ENCODE peak calls at places on chromosomes 11 and 22, in ten cellular contexts. One of them, this sample, is unnamed.

GRCh38 chr22:39176067-39176621 is 23.7 kb upstream of the CBX7 start:
- DNase-seq in HCT116: no peak
- DNase-seq in H54: peak; percentile 74
- DNase-seq in lower leg skin: peak; percentile 90
- DNase-seq in stomach: peak; percentile 48
- DNase-seq in adrenal gland: peak; percentile 50
- DNase-seq in esophagus squamous epithelium: no peak
- DNase-seq in uterus: peak; percentile 78
- DNase-seq in transverse colon: peak; percentile 57
- DNase-seq in sigmoid colon: peak; percentile 88
- DNase-seq in this sample: no peak

GRCh38 chr11:122002047-122002446 is 114.0 kb downstream of the BLID start:
- DNase-seq in adrenal gland: no peak
- DNase-seq in uterus: no peak
- DNase-seq in stomach: no peak
- DNase-seq in esophagus squamous epithelium: no peak
- DNase-seq in lower leg skin: no peak
- DNase-seq in H54: no peak
- DNase-seq in sigmoid colon: no peak
- DNase-seq in HCT116: no peak
- DNase-seq in transverse colon: no peak
- DNase-seq in this sample: no peak

GRCh38 chr22:46002757-46003270 is 25.9 kb upstream of the WNT7B start:
- DNase-seq in sigmoid colon: peak; percentile 64
- DNase-seq in esophagus squamous epithelium: no peak
- DNase-seq in HCT116: no peak
- DNase-seq in uterus: no peak
- DNase-seq in H54: peak; percentile 71
- DNase-seq in lower leg skin: no peak
- DNase-seq in transverse colon: no peak
- DNase-seq in stomach: no peak
- DNase-seq in adrenal gland: peak; percentile 75
- DNase-seq in this sample: no peak

GRCh38 chr22:35071784-35072183 is 5.8 kb downstream of the ISX start:
- DNase-seq in uterus: no peak
- DNase-seq in H54: no peak
- DNase-seq in sigmoid colon: no peak
- DNase-seq in lower leg skin: peak; percentile 32
- DNase-seq in stomach: no peak
- DNase-seq in esophagus squamous epithelium: no peak
- DNase-seq in transverse colon: no peak
- DNase-seq in adrenal gland: no peak
- DNase-seq in HCT116: no peak
- DNase-seq in this sample: no peak

GRCh38 chr11:35709386-35709785 is 46.8 kb downstream of the TRIM44 start:
- DNase-seq in H54: no peak
- DNase-seq in uterus: no peak
- DNase-seq in sigmoid colon: no peak
- DNase-seq in HCT116: no peak
- DNase-seq in transverse colon: no peak
- DNase-seq in stomach: no peak
- DNase-seq in esophagus squamous epithelium: no peak
- DNase-seq in adrenal gland: no peak
- DNase-seq in lower leg skin: no peak
- DNase-seq in this sample: no peak

GRCh38 chr11:76074178-76075112 is 131.9 kb downstream of the WNT11 start:
- DNase-seq in adrenal gland: no peak
- DNase-seq in esophagus squamous epithelium: no peak
- DNase-seq in stomach: no peak
- DNase-seq in sigmoid colon: no peak
- DNase-seq in uterus: no peak
- DNase-seq in HCT116: no peak
- DNase-seq in H54: no peak
- DNase-seq in lower leg skin: no peak
- DNase-seq in transverse colon: no peak
- DNase-seq in this sample: peak; percentile 73

GRCh38 chr11:114073506-114074381 is 14.2 kb downstream of the ZBTB16 start:
- DNase-seq in esophagus squamous epithelium: no peak
- DNase-seq in stomach: no peak
- DNase-seq in H54: no peak
- DNase-seq in HCT116: no peak
- DNase-seq in sigmoid colon: peak; percentile 64
- DNase-seq in transverse colon: no peak
- DNase-seq in lower leg skin: peak; percentile 83
- DNase-seq in adrenal gland: no peak
- DNase-seq in uterus: no peak
- DNase-seq in this sample: no peak

GRCh38 chr22:21690401-21690801 is 24.6 kb downstream of the PPIL2 start:
- DNase-seq in sigmoid colon: no peak
- DNase-seq in stomach: no peak
- DNase-seq in adrenal gland: no peak
- DNase-seq in lower leg skin: no peak
- DNase-seq in H54: no peak
- DNase-seq in esophagus squamous epithelium: no peak
- DNase-seq in transverse colon: no peak
- DNase-seq in uterus: no peak
- DNase-seq in HCT116: no peak
- DNase-seq in this sample: no peak

GRCh38 chr11:34161812-34162506 is 56.5 kb downstream of the NAT10 start:
- DNase-seq in sigmoid colon: no peak
- DNase-seq in HCT116: no peak
- DNase-seq in H54: no peak
- DNase-seq in uterus: no peak
- DNase-seq in stomach: no peak
- DNase-seq in esophagus squamous epithelium: no peak
- DNase-seq in transverse colon: no peak
- DNase-seq in adrenal gland: peak; percentile 80
- DNase-seq in lower leg skin: peak; percentile 81
- DNase-seq in this sample: peak; percentile 28

GRCh38 chr11:84468255-84468654 is 1158.9 kb downstream of the DLG2 start:
- DNase-seq in esophagus squamous epithelium: no peak
- DNase-seq in stomach: no peak
- DNase-seq in uterus: no peak
- DNase-seq in transverse colon: no peak
- DNase-seq in adrenal gland: no peak
- DNase-seq in HCT116: no peak
- DNase-seq in lower leg skin: no peak
- DNase-seq in sigmoid colon: no peak
- DNase-seq in H54: no peak
- DNase-seq in this sample: no peak

GRCh38 chr22:47165338-47165931 is 403.0 kb downstream of the TBC1D22A start:
- DNase-seq in transverse colon: peak; percentile 5
- DNase-seq in H54: no peak
- DNase-seq in HCT116: no peak
- DNase-seq in adrenal gland: peak; percentile 8
- DNase-seq in lower leg skin: peak; percentile 81
- DNase-seq in stomach: no peak
- DNase-seq in esophagus squamous epithelium: no peak
- DNase-seq in uterus: peak; percentile 9
- DNase-seq in sigmoid colon: peak; percentile 58
- DNase-seq in this sample: no peak

GRCh38 chr11:86041975-86042378 is 26.9 kb downstream of the PICALM start:
- DNase-seq in adrenal gland: peak; percentile 71
- DNase-seq in H54: peak; percentile 30
- DNase-seq in lower leg skin: no peak
- DNase-seq in transverse colon: peak; percentile 66
- DNase-seq in HCT116: peak; percentile 76
- DNase-seq in sigmoid colon: peak; percentile 83
- DNase-seq in esophagus squamous epithelium: no peak
- DNase-seq in stomach: peak; percentile 64
- DNase-seq in uterus: peak; percentile 88
- DNase-seq in this sample: peak; percentile 86

GRCh38 chr11:39374963-39375698 is 2084.3 kb downstream of the LRRC4C start:
- DNase-seq in uterus: no peak
- DNase-seq in stomach: no peak
- DNase-seq in sigmoid colon: no peak
- DNase-seq in lower leg skin: no peak
- DNase-seq in H54: no peak
- DNase-seq in adrenal gland: no peak
- DNase-seq in HCT116: peak; percentile 10
- DNase-seq in esophagus squamous epithelium: no peak
- DNase-seq in transverse colon: no peak
- DNase-seq in this sample: peak; percentile 58

GRCh38 chr22:47296405-47297260 is 534.2 kb downstream of the TBC1D22A start:
- DNase-seq in HCT116: no peak
- DNase-seq in H54: no peak
- DNase-seq in sigmoid colon: no peak
- DNase-seq in lower leg skin: peak; percentile 58
- DNase-seq in adrenal gland: no peak
- DNase-seq in transverse colon: no peak
- DNase-seq in stomach: peak; percentile 17
- DNase-seq in uterus: no peak
- DNase-seq in esophagus squamous epithelium: no peak
- DNase-seq in this sample: no peak

GRCh38 chr11:130581631-130582030 is 133.2 kb downstream of the ADAMTS15 start:
- DNase-seq in adrenal gland: no peak
- DNase-seq in esophagus squamous epithelium: no peak
- DNase-seq in lower leg skin: no peak
- DNase-seq in uterus: no peak
- DNase-seq in sigmoid colon: no peak
- DNase-seq in stomach: no peak
- DNase-seq in H54: no peak
- DNase-seq in transverse colon: no peak
- DNase-seq in HCT116: no peak
- DNase-seq in this sample: no peak

GRCh38 chr22:38314140-38314991 is 2.9 kb downstream of the CSNK1E start:
- DNase-seq in lower leg skin: no peak
- DNase-seq in stomach: no peak
- DNase-seq in transverse colon: peak; percentile 44
- DNase-seq in uterus: no peak
- DNase-seq in esophagus squamous epithelium: no peak
- DNase-seq in adrenal gland: no peak
- DNase-seq in sigmoid colon: no peak
- DNase-seq in H54: no peak
- DNase-seq in HCT116: no peak
- DNase-seq in this sample: no peak

GRCh38 chr22:49965291-49966040 is 4.9 kb downstream of the PIM3 start:
- DNase-seq in stomach: peak; percentile 31
- DNase-seq in lower leg skin: peak; percentile 87
- DNase-seq in transverse colon: peak; percentile 16
- DNase-seq in HCT116: no peak
- DNase-seq in esophagus squamous epithelium: no peak
- DNase-seq in H54: no peak
- DNase-seq in adrenal gland: peak; percentile 30
- DNase-seq in sigmoid colon: peak; percentile 67
- DNase-seq in uterus: peak; percentile 20
- DNase-seq in this sample: no peak
- TF ChIP-seq POLR2A in stomach: no peak
- TF ChIP-seq POLR2A in lower leg skin: no peak
- TF ChIP-seq POLR2A in transverse colon: peak; percentile 15
- TF ChIP-seq POLR2A in HCT116: no peak
- TF ChIP-seq POLR2A in esophagus squamous epithelium: no peak
- TF ChIP-seq POLR2A in H54: no peak
- TF ChIP-seq POLR2A in adrenal gland: no peak
- TF ChIP-seq POLR2A in sigmoid colon: no peak
- TF ChIP-seq POLR2A in uterus: no peak
- TF ChIP-seq POLR2A in this sample: no peak

DNA sequence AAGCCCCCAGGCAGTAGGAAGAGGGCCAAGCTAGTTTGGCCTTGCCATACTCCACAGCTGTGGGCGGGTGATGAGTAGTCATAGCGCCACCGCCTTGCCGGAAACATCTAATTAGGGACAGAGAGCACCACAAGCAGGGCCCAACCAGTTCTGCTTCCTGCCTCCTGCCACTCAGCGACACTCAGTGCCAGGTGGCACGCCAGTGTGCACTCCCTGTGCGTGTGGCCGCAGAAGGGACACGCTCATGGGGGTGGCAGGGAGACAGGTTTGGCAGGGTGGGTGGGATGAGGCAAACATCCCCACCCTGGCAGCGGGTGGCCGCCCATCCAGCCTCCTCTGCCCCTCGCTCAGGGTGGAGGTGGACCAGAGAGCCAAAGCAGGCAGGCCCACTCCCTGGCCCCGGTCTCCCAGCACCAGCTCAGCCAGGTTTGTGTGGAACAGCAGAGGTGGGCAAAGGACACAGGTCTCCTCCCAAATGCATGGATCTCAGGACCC is 4.9 kb downstream of the OVOL1 start:
- DNase-seq in esophagus squamous epithelium: no peak
- DNase-seq in adrenal gland: no peak
- DNase-seq in H54: no peak
- DNase-seq in sigmoid colon: no peak
- DNase-seq in uterus: no peak
- DNase-seq in HCT116: no peak
- DNase-seq in lower leg skin: peak; percentile 90
- DNase-seq in transverse colon: peak; percentile 87
- DNase-seq in stomach: peak; percentile 62
- DNase-seq in this sample: no peak
- TF ChIP-seq POLR2A in esophagus squamous epithelium: no peak
- TF ChIP-seq POLR2A in adrenal gland: no peak
- TF ChIP-seq POLR2A in H54: no peak
- TF ChIP-seq POLR2A in sigmoid colon: peak; percentile 14
- TF ChIP-seq POLR2A in uterus: no peak
- TF ChIP-seq POLR2A in HCT116: no peak
- TF ChIP-seq POLR2A in lower leg skin: no peak
- TF ChIP-seq POLR2A in transverse colon: peak; percentile 73
- TF ChIP-seq POLR2A in stomach: no peak
- TF ChIP-seq POLR2A in this sample: no peak

GRCh38 chr22:18091916-18092526 is 14.2 kb downstream of the PEX26 start:
- DNase-seq in stomach: peak; percentile 75
- DNase-seq in esophagus squamous epithelium: no peak
- DNase-seq in sigmoid colon: peak; percentile 87
- DNase-seq in uterus: peak; percentile 79
- DNase-seq in H54: peak; percentile 49
- DNase-seq in adrenal gland: peak; percentile 74
- DNase-seq in HCT116: no peak
- DNase-seq in transverse colon: peak; percentile 86
- DNase-seq in lower leg skin: peak; percentile 93
- DNase-seq in this sample: no peak
- TF ChIP-seq POLR2A in stomach: no peak
- TF ChIP-seq POLR2A in esophagus squamous epithelium: no peak
- TF ChIP-seq POLR2A in sigmoid colon: no peak
- TF ChIP-seq POLR2A in uterus: no peak
- TF ChIP-seq POLR2A in H54: no peak
- TF ChIP-seq POLR2A in adrenal gland: no peak
- TF ChIP-seq POLR2A in HCT116: no peak
- TF ChIP-seq POLR2A in transverse colon: peak; percentile 51
- TF ChIP-seq POLR2A in lower leg skin: no peak
- TF ChIP-seq POLR2A in this sample: no peak

DNA sequence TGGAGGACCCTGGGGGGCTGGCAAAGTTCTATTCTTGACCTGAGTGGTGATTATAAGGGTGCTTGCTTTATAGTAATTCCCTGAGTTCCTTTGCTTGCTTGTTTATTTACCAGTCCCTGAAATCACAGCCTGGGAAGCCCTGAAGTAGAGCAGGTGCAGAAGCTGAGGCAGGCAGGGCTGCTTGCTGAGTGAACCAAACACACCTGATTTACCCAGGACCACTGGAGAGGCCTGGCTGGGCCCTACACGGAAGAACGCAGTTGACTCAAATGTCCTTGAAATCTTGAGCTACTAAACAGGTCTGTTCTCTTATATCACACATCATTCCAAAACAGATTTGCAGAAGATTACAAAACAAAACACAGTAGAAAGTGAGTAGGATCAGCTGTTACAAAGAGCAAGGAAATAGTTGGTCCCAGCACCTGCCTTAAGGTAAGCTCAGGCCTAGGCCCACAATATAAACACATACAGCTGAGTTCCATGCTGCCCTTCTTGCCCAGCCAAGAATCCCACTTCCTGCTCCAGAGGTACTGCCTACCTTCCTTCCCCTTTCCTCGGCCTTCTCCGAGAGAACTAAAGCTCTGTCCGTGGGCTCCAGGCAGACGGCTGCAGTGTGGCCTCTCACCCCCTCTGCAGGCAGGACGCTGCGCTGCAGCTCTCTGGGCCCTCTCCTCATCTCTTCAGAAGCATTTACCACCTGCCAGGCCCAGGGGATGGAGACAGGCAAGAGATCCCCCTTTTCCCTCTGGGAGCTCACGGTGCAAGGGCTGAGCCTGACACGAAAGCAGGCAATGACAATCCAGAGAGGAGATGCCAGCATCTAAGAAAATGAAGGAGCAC is 46.1 kb upstream of the SCUBE2 start:
- DNase-seq in HCT116: peak; percentile 36
- DNase-seq in stomach: peak; percentile 84
- DNase-seq in adrenal gland: peak; percentile 79
- DNase-seq in lower leg skin: peak; percentile 94
- DNase-seq in sigmoid colon: peak; percentile 89
- DNase-seq in uterus: peak; percentile 67
- DNase-seq in H54: peak; percentile 62
- DNase-seq in esophagus squamous epithelium: peak; percentile 8
- DNase-seq in transverse colon: peak; percentile 83
- DNase-seq in this sample: peak; percentile 53
- TF ChIP-seq POLR2A in HCT116: no peak
- TF ChIP-seq POLR2A in stomach: no peak
- TF ChIP-seq POLR2A in adrenal gland: no peak
- TF ChIP-seq POLR2A in lower leg skin: no peak
- TF ChIP-seq POLR2A in sigmoid colon: no peak
- TF ChIP-seq POLR2A in uterus: peak; percentile 12
- TF ChIP-seq POLR2A in H54: no peak
- TF ChIP-seq POLR2A in esophagus squamous epithelium: no peak
- TF ChIP-seq POLR2A in transverse colon: no peak
- TF ChIP-seq POLR2A in this sample: no peak